ENCODE peak calls at places on chromosomes 4 and X, in six cellular contexts. W is GM03348, H is M059J, D is NCI-H1092 treated with DMSO at 0.1 percent for 48 hours, U is GM04504, Y is fibroblast of mammary gland. X is an unnamed sample.

GRCh38 chr4:85509882-85510631 is 35.1 kb downstream of the ARHGAP24 start:
- DNase-seq in W (no peak), H (no peak), D (no peak), U (no peak), Y (no peak), X (no peak)

GRCh38 chrX:11555759-11556158 is 110.0 kb downstream of the ARHGAP6 start:
- DNase-seq in W (no peak), H (peak), D (no peak), U (no peak), Y (peak), X (no peak)

GRCh38 chrX:44931441-44931973 is 58.5 kb downstream of the KDM6A start:
- DNase-seq in W (no peak), H (no peak), D (no peak), U (no peak), Y (no peak), X (no peak)

GRCh38 chr4:139020384-139020783 is 4.8 kb downstream of the NOCT start:
- DNase-seq in W (no peak), H (no peak), D (no peak), U (no peak), Y (no peak), X (no peak)

GRCh38 chr4:2284934-2285664 is 23.2 kb upstream of the MXD4 start:
- DNase-seq in W (peak), H (peak), D (no peak), U (peak), Y (peak), X (peak)

GRCh38 chr4:1294424-1294823 is 4.7 kb downstream of the MAEA start:
- DNase-seq in W (no peak), H (no peak), D (no peak), U (no peak), Y (no peak), X (peak)

GRCh38 chrX:24024819-24025740 is 1.9 kb downstream of the KLHL15 start:
- DNase-seq in W (peak), H (peak), D (peak), U (peak), Y (peak), X (peak)

GRCh38 chr4:94507281-94507680 is 55.5 kb downstream of the PDLIM5 start:
- DNase-seq in W (no peak), H (no peak), D (no peak), U (no peak), Y (no peak), X (no peak)

GRCh38 chrX:38358274-38358673 is 5.9 kb downstream of the OTC start:
- DNase-seq in W (no peak), H (no peak), D (no peak), U (no peak), Y (no peak), X (no peak)

GRCh38 chrX:46554942-46555341 is 9.7 kb upstream of the ZNF674 start:
- DNase-seq in W (no peak), H (peak), D (no peak), U (no peak), Y (peak), X (no peak)

GRCh38 chr4:174763454-174764104 is 65.5 kb downstream of the GLRA3 start:
- DNase-seq in W (no peak), H (peak), D (no peak), U (no peak), Y (peak), X (no peak)

X was measured in sciatic nerve.